ENCODE peak calls at places on chromosomes 6 and 20, in eight cellular contexts. R, Y, C, J, I, U, M and N are unnamed samples.
A peak's percentile ranks its signal among the peaks of the same experiment; 100 is the strongest.

GRCh38 chr6:138752017-138752416 is 21.6 kb upstream of the CCDC28A start:
- DNase-seq in R (no peak), Y (no peak), C (no peak), J (no peak), I (no peak), U (no peak), M (no peak), N (no peak)

GRCh38 chr20:17617212-17617867 is 47.5 kb downstream of the DSTN start:
- DNase-seq in R (no peak), Y (peak; percentile 13), C (peak; percentile 64), J (peak; percentile 51), I (no peak), U (peak; percentile 68), M (peak; percentile 67), N (peak; percentile 22)

GRCh38 chr6:111482959-111483735 is at the start of gene REV3L:
- DNase-seq in R (peak; percentile 78), Y (no peak), C (peak; percentile 92), J (peak; percentile 88), I (peak; percentile 84), U (peak; percentile 95), M (peak; percentile 90), N (peak; percentile 88)

GRCh38 chr20:47336013-47336754 is 20.3 kb downstream of the ZMYND8 start:
- DNase-seq in R (no peak), Y (no peak), C (peak; percentile 62), J (peak; percentile 36), I (peak; percentile 87), U (no peak), M (no peak), N (peak; percentile 93)

GRCh38 chr20:10558635-10559187 is 115.1 kb downstream of the JAG1 start:
- DNase-seq in R (peak; percentile 93), Y (no peak), C (no peak), J (no peak), I (peak; percentile 99), U (no peak), M (no peak), N (no peak)

GRCh38 chr6:99143108-99143828 is 195.5 kb upstream of the FBXL4 start:
- DNase-seq in R (no peak), Y (no peak), C (no peak), J (no peak), I (no peak), U (no peak), M (no peak), N (no peak)

GRCh38 chr20:63445075-63445734 is 27.2 kb downstream of the KCNQ2 start:
- DNase-seq in R (no peak), Y (no peak), C (no peak), J (no peak), I (no peak), U (no peak), M (no peak), N (no peak)

GRCh38 chr20:33685328-33686007 is 717 bp downstream of the E2F1 start:
- DNase-seq in R (no peak), Y (no peak), C (no peak), J (no peak), I (no peak), U (no peak), M (no peak), N (peak; percentile 69)

GRCh38 chr6:28766426-28766825 is 157.4 kb downstream of the TRIM27 start:
- DNase-seq in R (no peak), Y (no peak), C (no peak), J (no peak), I (no peak), U (no peak), M (no peak), N (no peak)

GRCh38 chr6:28767133-28767532 is 156.7 kb downstream of the TRIM27 start:
- DNase-seq in R (no peak), Y (no peak), C (no peak), J (no peak), I (no peak), U (no peak), M (no peak), N (no peak)

GRCh38 chr6:28764761-28765282 is 159.0 kb downstream of the TRIM27 start:
- DNase-seq in R (no peak), Y (no peak), C (no peak), J (no peak), I (no peak), U (no peak), M (no peak), N (no peak)

GRCh38 chr6:28765978-28766351 is 157.8 kb downstream of the TRIM27 start:
- DNase-seq in R (no peak), Y (no peak), C (no peak), J (no peak), I (no peak), U (no peak), M (no peak), N (no peak)

DNA sequence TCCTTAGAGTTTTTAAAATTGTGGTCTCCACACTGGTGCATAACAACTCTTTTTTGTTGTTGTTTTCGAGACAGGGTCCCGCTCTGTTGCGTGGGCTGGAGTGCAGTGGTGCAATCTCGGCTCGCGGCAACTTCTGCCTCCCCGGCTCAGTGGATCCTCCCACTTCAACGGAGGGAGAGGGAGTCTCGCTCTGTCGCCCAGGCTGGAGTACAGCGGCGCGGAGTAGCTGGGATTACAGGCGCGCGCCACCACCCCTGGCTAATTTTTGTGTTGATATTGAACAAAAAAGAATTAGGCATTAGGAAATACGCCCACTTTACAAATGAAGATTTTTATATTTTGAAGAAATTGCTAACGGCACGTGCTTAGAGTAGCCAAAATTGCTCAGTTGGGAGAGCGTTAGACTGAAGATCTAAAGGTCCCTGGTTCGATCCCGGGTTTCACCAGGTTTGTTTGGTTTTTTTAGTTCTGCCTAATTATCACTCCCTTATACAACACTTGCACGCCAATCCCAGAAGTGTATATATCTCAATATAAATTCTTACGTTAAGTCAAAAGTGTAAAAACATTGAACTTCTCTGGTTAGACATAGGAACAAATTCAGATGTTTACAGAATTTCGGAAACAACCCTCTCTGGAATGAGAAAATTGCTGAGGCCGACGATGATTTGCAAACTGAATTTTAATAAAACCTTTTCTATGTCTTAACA is 159.6 kb downstream of the TRIM27 start:
- DNase-seq in R (no peak), Y (peak; percentile 33), C (no peak), J (no peak), I (no peak), U (no peak), M (no peak), N (no peak)
- H3K27me3 ChIP-seq in R (peaks cover 24% of the 10 kb centered on the region), Y (peaks cover 7% of the 10 kb centered on the region), C (peaks cover 61% of the 10 kb centered on the region), J (no peaks in the 10 kb centered on the region), I (peaks cover 15% of the 10 kb centered on the region), U (peaks cover 88% of the 10 kb centered on the region), M (peaks cover 23% of the 10 kb centered on the region), N (no peaks in the 10 kb centered on the region)

DNA sequence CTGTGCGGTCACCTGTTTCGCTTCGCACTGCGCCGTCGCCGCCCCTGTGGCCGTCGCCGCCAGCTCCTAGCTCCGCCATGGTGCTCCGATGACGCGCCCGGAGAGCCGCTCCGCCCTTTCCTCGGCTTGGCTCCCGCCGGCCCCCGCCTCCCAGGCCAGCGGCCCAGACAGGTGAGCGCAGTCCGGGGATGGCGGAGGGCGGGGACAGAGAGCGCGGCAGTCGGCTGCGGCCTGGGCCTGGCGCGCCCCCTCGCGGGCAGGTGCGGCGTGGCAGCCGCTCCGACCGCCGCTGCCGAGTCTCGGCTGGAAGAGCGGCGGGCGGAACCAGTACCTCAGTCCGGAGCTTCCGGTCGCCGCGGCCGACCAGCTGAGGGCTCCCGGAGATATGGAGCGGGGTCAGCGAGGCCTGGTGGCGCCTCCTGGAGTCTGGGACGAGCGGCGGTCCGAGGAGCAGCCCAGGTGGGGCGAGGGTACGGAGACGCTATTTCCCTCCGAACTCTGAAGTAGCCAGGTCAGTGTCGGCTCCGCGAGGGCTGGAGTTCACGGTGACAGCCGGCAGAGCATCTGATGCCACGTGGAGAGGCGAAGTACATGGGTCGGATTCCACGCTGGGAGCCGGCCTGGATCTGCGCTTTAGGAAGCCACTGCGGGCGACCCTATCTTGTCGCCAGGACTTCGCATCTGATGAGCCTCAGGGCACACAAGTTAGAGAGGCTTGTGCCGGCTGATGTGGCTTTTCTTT is at the start of gene MAP7:
- DNase-seq in R (no peak), Y (no peak), C (peak; percentile 28), J (peak; percentile 59), I (peak; percentile 18), U (no peak), M (peak; percentile 96), N (peak; percentile 34)
- H3K27me3 ChIP-seq in R (peaks cover 11% of the 10 kb centered on the region), Y (peaks cover 14% of the 10 kb centered on the region), C (peaks cover 2% of the 10 kb centered on the region), J (no peaks in the 10 kb centered on the region), I (peaks cover 27% of the 10 kb centered on the region), U (peaks cover 50% of the 10 kb centered on the region), M (no peaks in the 10 kb centered on the region), N (peaks cover 20% of the 10 kb centered on the region)

DNA sequence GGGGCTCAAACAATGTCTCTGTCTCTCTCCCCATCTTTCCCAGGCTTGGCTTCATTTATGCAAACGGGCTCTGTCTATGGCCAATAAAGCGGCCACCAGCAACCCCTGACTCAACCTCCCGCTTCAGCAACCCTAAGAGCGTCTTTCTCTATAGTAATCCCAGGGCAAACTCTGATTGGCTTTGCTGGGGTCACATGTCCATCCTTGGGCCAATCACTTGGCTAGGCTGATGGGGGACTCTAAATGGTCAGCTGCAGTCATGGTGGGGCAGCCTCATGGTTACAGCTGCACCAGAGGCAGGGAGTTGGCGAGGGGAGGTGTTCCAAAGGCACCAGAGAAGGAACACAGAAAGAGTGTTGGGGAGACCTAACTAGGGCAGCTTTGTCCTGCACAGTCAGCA is 68.5 kb upstream of the BLCAP start:
- DNase-seq in R (no peak), Y (no peak), C (no peak), J (no peak), I (no peak), U (no peak), M (no peak), N (no peak)
- H3K27me3 ChIP-seq in R (peaks cover 37% of the 10 kb centered on the region), Y (peaks cover 7% of the 10 kb centered on the region), C (peaks cover 69% of the 10 kb centered on the region), J (no peaks in the 10 kb centered on the region), I (peaks cover 43% of the 10 kb centered on the region), U (peaks cover 28% of the 10 kb centered on the region), M (no peaks in the 10 kb centered on the region), N (peaks cover 53% of the 10 kb centered on the region)

DNA sequence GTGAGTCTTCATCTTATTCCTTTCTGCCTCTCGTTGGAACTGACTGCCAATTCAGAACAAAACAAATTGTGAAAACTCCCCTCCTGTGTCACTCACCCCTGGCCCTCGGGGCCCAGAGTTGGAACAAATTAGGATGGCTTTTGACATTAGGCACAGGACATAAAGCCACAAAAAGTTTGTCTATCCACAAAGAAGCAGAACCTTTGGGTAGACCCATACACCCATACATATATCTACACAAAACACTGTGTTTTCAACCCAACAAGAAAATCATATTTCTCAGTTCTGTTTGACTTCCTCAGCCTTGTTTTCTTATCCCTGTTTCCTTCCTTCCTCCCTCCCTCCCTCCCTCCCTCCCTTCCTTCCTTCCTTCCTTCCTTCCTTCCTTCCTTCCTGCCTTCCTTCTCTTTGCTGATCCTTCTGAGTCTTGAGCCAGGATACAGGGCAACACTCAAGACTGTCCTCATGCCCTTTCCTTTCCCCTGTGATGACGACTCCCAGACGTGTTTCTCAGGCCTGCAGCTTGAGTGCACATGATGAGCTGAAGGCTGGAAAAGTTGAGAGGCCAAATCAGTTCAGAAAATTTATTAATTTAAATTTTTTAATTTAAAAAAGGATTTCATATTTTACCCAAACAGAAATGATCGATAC is 41.7 kb upstream of the NKX2-2 start:
- DNase-seq in R (no peak), Y (no peak), C (no peak), J (no peak), I (no peak), U (no peak), M (no peak), N (no peak)
- H3K27me3 ChIP-seq in R (no peaks in the 10 kb centered on the region), Y (peaks cover 4% of the 10 kb centered on the region), C (peaks cover 5% of the 10 kb centered on the region), J (no peaks in the 10 kb centered on the region), I (no peaks in the 10 kb centered on the region), U (no peaks in the 10 kb centered on the region), M (no peaks in the 10 kb centered on the region), N (no peaks in the 10 kb centered on the region)